ENCODE peak calls at places on chromosomes 7 and 10, in eight cellular contexts. G is mammary epithelial cell, D is Panc1, W is AG04449, E is cardiac fibroblast, F is heart left ventricle, U is upper lobe of right lung, A is colonic mucosa. Y is an unnamed sample.

GRCh38 chr10:31580646-31581045 is 261.6 kb downstream of the ZEB1 start:
- DNase-seq in G (no peak), D (no peak), W (no peak), E (no peak), F (peak), U (no peak), A (no peak), Y (no peak)

GRCh38 chr7:140676303-140676702 is 3.6 kb downstream of the ADCK2 start:
- DNase-seq in G (no peak), D (no peak), W (no peak), E (no peak), F (no peak), U (no peak), A (no peak), Y (no peak)

GRCh38 chr7:38169862-38170261 is 8.2 kb upstream of the STARD3NL start:
- DNase-seq in G (peak), D (peak), W (peak), E (peak), F (peak), U (no peak), A (peak), Y (peak)

GRCh38 chr10:13086051-13086450 is 13.9 kb upstream of the OPTN start:
- DNase-seq in G (no peak), D (no peak), W (no peak), E (no peak), F (no peak), U (no peak), A (no peak), Y (no peak)

GRCh38 chr10:123135415-123136141 is at the start of gene HMX3:
- DNase-seq in G (peak), D (no peak), W (no peak), E (peak), F (no peak), U (no peak), A (no peak), Y (no peak)

GRCh38 chr10:123413353-123413752 is 252.8 kb upstream of the GPR26 start:
- DNase-seq in G (no peak), D (no peak), W (no peak), E (no peak), F (no peak), U (no peak), A (no peak), Y (no peak)

GRCh38 chr7:154676422-154677073 is 326.4 kb downstream of the PAXIP1 start:
- DNase-seq in G (no peak), D (no peak), W (no peak), E (no peak), F (no peak), U (no peak), A (peak), Y (no peak)

GRCh38 chr10:58177362-58177947 is 90.2 kb downstream of the IPMK start:
- DNase-seq in G (no peak), D (no peak), W (no peak), E (peak), F (no peak), U (no peak), A (no peak), Y (peak)

GRCh38 chr7:17521437-17521836 is 223.0 kb downstream of the AHR start:
- DNase-seq in G (peak), D (no peak), W (no peak), E (peak), F (no peak), U (no peak), A (no peak), Y (peak)

GRCh38 chr7:50145801-50146338 is 52.8 kb upstream of the ZPBP start:
- DNase-seq in G (no peak), D (no peak), W (no peak), E (no peak), F (no peak), U (no peak), A (no peak), Y (no peak)

GRCh38 chr10:58367049-58367448 is 18.2 kb upstream of the TFAM start:
- DNase-seq in G (no peak), D (no peak), W (no peak), E (no peak), F (no peak), U (no peak), A (no peak), Y (no peak)

GRCh38 chr7:30463400-30464145 is 15.0 kb downstream of the NOD1 start:
- DNase-seq in G (no peak), D (no peak), W (no peak), E (peak), F (no peak), U (no peak), A (no peak), Y (no peak)

GRCh38 chr10:57952741-57953140 is 315.0 kb downstream of the IPMK start:
- DNase-seq in G (no peak), D (no peak), W (no peak), E (peak), F (no peak), U (no peak), A (no peak), Y (peak)

GRCh38 chr10:59807629-59808620 is 54.7 kb upstream of the MRLN start:
- DNase-seq in G (no peak), D (no peak), W (no peak), E (no peak), F (peak), U (peak), A (no peak), Y (no peak)

GRCh38 chr10:109587366-109587765 is 335.9 kb downstream of the XPNPEP1 start:
- DNase-seq in G (peak), D (no peak), W (no peak), E (no peak), F (no peak), U (no peak), A (no peak), Y (no peak)

GRCh38 chr10:68302503-68302823 is 29.4 kb upstream of the HNRNPH3 start:
- DNase-seq in G (no peak), D (no peak), W (no peak), E (no peak), F (no peak), U (no peak), A (no peak), Y (no peak)

GRCh38 chr10:50990568-50991495 is 83.5 kb upstream of the PRKG1 start:
- DNase-seq in G (no peak), D (no peak), W (peak), E (peak), F (peak), U (peak), A (peak), Y (peak)

GRCh38 chr7:92699560-92699959 is 109.4 kb upstream of the FAM133B start:
- DNase-seq in G (peak), D (no peak), W (no peak), E (no peak), F (no peak), U (no peak), A (no peak), Y (peak)

GRCh38 chr10:24862586-24862985 is 89.8 kb downstream of the PRTFDC1 start:
- DNase-seq in G (no peak), D (no peak), W (no peak), E (no peak), F (no peak), U (no peak), A (no peak), Y (no peak)

GRCh38 chr7:2873686-2874551 is 29.8 kb upstream of the GNA12 start:
- DNase-seq in G (peak), D (peak), W (peak), E (peak), F (no peak), U (no peak), A (no peak), Y (peak)

GRCh38 chr10:113519616-113520015 is 33.2 kb upstream of the HABP2 start:
- DNase-seq in G (no peak), D (no peak), W (no peak), E (no peak), F (no peak), U (no peak), A (no peak), Y (no peak)

GRCh38 chr7:140242057-140243031 is 65.6 kb upstream of the KDM7A start:
- DNase-seq in G (no peak), D (no peak), W (no peak), E (no peak), F (peak), U (no peak), A (peak), Y (no peak)

GRCh38 chr7:98212532-98213041 is 1.3 kb downstream of the BHLHA15 start:
- DNase-seq in G (no peak), D (no peak), W (no peak), E (no peak), F (no peak), U (peak), A (no peak), Y (no peak)

GRCh38 chr10:97705006-97705670 is 8.4 kb upstream of the MARVELD1 start:
- DNase-seq in G (no peak), D (no peak), W (no peak), E (no peak), F (no peak), U (no peak), A (no peak), Y (no peak)

GRCh38 chr7:100157069-100157333 is 1.5 kb downstream of the TRAPPC14 start:
- DNase-seq in G (no peak), D (no peak), W (no peak), E (no peak), F (no peak), U (no peak), A (no peak), Y (no peak)
- H3K4me3 ChIP-seq in G (peak), D (peak), W (peak), E (peak), F (peak), U (no peak), A (peak), Y (peak)

GRCh38 chr10:127194598-127194997 is 1.8 kb downstream of the INSYN2A start:
- DNase-seq in G (no peak), D (no peak), W (no peak), E (no peak), F (no peak), U (no peak), A (no peak), Y (no peak)

GRCh38 chr10:127195571-127196226 is 692 bp downstream of the INSYN2A start:
- DNase-seq in G (peak), D (no peak), W (no peak), E (peak), F (no peak), U (no peak), A (no peak), Y (peak)

GRCh38 chr10:127196227-127196954 is at the start of gene INSYN2A:
- DNase-seq in G (peak), D (no peak), W (no peak), E (peak), F (peak), U (no peak), A (peak), Y (peak)

GRCh38 chr10:127196955-127197432 is 603 bp upstream of the INSYN2A start:
- DNase-seq in G (no peak), D (no peak), W (no peak), E (no peak), F (no peak), U (no peak), A (no peak), Y (no peak)

GRCh38 chr10:127195041-127195506 is 1.3 kb downstream of the INSYN2A start:
- DNase-seq in G (no peak), D (no peak), W (no peak), E (no peak), F (no peak), U (no peak), A (no peak), Y (no peak)
- TF ChIP-seq CTCF in G (no peak), D (no peak), W (no peak), E (no peak), F (no peak), U (no peak), A (no peak), Y (no peak)

GRCh38 chr7:100373261-100373831 is at the start of gene PILRA:
- DNase-seq in G (no peak), D (no peak), W (no peak), E (peak), F (no peak), U (peak), A (no peak), Y (no peak)
- H3K4me3 ChIP-seq in G (no peak), D (no peak), W (no peak), E (no peak), F (peak), U (peak), A (no peak), Y (no peak)

DNA sequence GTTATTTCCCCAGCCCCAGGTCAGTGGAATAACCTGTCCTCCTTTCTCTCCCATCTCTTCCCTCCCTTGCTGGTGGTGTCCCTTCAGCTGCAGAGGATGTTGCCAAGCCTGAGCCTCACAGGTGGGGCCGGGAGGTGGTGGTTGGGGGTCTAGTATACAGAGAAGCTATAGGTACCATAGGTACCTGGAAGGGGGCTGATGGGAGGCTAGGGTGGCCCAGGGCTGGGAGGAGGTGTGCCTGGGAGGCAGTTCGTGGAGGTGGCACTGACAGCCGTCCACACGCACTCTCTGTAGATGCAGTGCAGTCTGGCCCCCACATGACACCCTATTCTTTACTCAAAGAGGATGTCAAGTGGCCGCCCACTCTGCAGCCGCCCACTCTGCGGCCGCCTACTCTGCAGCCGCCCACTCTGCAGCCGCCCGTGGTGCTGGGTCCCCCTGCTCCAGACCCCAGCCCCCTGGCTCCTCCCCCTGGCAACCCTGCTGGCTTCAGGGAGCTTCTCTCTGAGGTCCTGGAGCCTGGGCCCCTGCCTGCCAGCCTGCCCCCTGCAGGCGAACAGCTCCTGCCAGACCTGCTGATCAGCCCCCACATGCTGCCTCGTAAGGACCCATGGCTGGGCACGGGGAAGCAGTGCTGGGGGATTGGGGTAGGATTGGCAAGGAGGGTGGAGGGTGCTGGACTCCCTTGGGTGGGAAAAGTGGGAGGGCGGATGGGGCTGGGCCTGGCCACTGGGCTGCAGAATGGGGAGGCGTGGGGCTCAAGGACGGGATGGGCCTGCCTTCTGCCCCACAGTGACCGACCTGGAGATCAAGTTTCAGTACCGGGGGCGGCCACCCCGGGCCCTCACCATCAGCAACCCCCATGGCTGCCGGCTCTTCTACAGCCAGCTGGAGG is 9.5 kb downstream of the IRF5 start:
- DNase-seq in G (no peak), D (no peak), W (no peak), E (no peak), F (no peak), U (peak), A (no peak), Y (no peak)
- TF ChIP-seq CTCF in G (no peak), D (peak), W (peak), E (peak), F (peak), U (no peak), A (no peak), Y (no peak)

GRCh38 chr7:116223598-116223997 is 13.3 kb downstream of the TES start:
- DNase-seq in G (no peak), D (no peak), W (no peak), E (no peak), F (no peak), U (no peak), A (no peak), Y (no peak)

GRCh38 chr7:116227678-116228239 is 17.4 kb downstream of the TES start:
- DNase-seq in G (peak), D (peak), W (peak), E (peak), F (no peak), U (no peak), A (no peak), Y (peak)

GRCh38 chr7:116226664-116227063 is 16.3 kb downstream of the TES start:
- DNase-seq in G (no peak), D (no peak), W (no peak), E (no peak), F (no peak), U (no peak), A (no peak), Y (no peak)

GRCh38 chr7:116224492-116225098 is 14.3 kb downstream of the TES start:
- DNase-seq in G (no peak), D (no peak), W (no peak), E (no peak), F (no peak), U (no peak), A (no peak), Y (peak)

DNA sequence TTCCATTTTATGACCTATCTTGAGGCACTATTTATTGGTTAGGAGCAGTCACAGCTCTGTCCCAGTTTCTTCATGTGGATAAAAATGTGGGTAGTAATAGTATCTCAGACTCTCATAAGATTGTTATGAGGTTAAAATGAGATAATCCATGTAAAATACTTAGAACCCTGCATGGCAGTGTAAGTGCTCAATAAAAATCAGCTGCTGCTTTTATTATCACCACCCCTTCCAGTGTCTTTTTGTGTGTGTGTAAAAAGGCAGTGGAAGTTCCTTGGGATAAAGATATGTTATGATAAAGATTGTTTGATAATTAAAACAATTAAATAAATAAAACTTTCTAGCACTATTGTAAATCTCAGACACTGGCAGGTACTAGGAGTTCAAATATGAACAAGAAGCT is 15.5 kb downstream of the TES start:
- DNase-seq in G (no peak), D (no peak), W (no peak), E (no peak), F (no peak), U (no peak), A (no peak), Y (no peak)
- H3K4me3 ChIP-seq in G (no peak), D (no peak), W (no peak), E (no peak), F (no peak), U (no peak), A (no peak), Y (no peak)

GRCh38 chr7:155808551-155809331 is 3.5 kb downstream of the SHH start:
- DNase-seq in G (no peak), D (no peak), W (no peak), E (no peak), F (peak), U (peak), A (peak), Y (no peak)
- TF ChIP-seq CTCF in G (no peak), D (peak), W (no peak), E (no peak), F (no peak), U (no peak), A (no peak), Y (no peak)

DNA sequence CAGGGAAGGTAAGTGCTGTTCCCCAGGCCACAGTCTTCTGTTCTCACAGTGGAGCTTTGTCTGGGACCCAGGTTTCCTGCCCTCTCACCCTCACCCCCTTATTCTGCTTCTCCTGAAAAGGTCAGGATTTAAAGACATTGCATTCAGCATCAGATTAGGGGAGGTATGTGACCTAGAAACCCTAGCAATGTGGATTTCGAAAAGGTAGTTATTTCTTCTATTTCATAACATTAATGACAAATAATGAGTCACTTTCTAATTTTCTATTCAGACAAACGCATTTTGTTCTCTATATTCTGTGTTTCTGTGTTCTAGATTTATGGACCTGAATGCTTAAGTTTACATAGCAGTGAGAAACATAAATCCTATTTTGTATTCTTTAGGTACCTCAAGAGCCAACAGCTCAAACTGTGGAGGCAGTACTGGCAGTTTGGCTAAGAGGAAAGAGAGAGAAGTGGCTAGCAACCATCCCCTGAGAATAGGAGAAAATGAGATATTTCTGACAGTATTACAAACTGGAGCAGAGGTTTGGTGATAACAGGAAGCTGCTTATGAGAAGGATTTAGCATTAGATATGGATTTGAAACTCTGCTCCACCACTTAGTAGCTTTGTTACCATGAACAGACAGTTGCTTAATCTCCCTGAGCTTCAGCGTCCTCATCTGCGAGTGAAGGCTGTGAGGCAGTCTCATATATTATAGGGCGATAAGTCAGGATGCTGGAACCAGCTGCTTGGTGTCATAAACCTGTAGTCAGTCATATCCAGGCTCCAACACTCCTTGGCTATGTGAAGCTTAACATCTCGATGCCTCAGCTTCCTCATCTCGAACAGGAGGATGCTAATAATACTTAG is 28.2 kb downstream of the CDK14 start:
- DNase-seq in G (peak), D (no peak), W (no peak), E (peak), F (no peak), U (no peak), A (no peak), Y (peak)
- H3K4me3 ChIP-seq in G (no peak), D (no peak), W (no peak), E (peak), F (peak), U (no peak), A (no peak), Y (no peak)

Y was measured in choroid plexus epithelial cell.